ENCODE peak calls at places on chromosomes 12 and 14, in eight cellular contexts. O, X, Z, I, C, J, Q and G are unnamed samples.

GRCh38 chr14:30035361-30035760 is 107.7 kb upstream of the PRKD1 start:
- DNase-seq in I (no peak), Z (no peak), J (no peak), Q (no peak), X (no peak), O (no peak), C (no peak), G (no peak)

GRCh38 chr12:12612403-12612802 is 727 bp downstream of the CREBL2 start:
- DNase-seq in I (no peak), C (no peak), J (peak; percentile 2), O (peak; percentile 10), Q (no peak), X (no peak), Z (no peak), G (no peak)

GRCh38 chr14:33287204-33287603 is 348.5 kb downstream of the NPAS3 start:
- DNase-seq in X (no peak), Z (no peak), O (no peak), J (no peak), I (no peak), Q (no peak), C (no peak), G (no peak)

GRCh38 chr12:52903285-52903854 is 1.5 kb downstream of the KRT8 start:
- DNase-seq in Q (no peak), I (peak; percentile 79), X (peak; percentile 96), O (peak; percentile 80), J (no peak), C (peak; percentile 76), Z (peak; percentile 76), G (peak; percentile 92)

GRCh38 chr14:65656554-65656953 is 244.0 kb downstream of the FUT8 start:
- DNase-seq in I (no peak), C (no peak), J (no peak), X (no peak), Q (no peak), O (no peak), Z (no peak), G (no peak)

GRCh38 chr12:56293785-56294184 is 6.3 kb downstream of the CS start:
- DNase-seq in O (no peak), I (no peak), Z (peak; percentile 28), X (no peak), J (no peak), C (no peak), Q (no peak), G (no peak)

GRCh38 chr12:23585782-23586163 is 363.7 kb downstream of the SOX5 start:
- DNase-seq in Q (no peak), I (no peak), Z (no peak), J (no peak), X (peak; percentile 92), O (no peak), C (no peak), G (no peak)

GRCh38 chr14:40842816-40843215 is 763.9 kb upstream of the LRFN5 start:
- DNase-seq in Z (no peak), I (no peak), O (no peak), Q (no peak), C (no peak), J (no peak), X (no peak), G (no peak)

GRCh38 chr12:57280234-57281062 is 29.5 kb upstream of the STAC3 start:
- DNase-seq in Q (peak; percentile 79), J (peak; percentile 69), Z (peak; percentile 56), I (no peak), O (no peak), X (peak; percentile 81), C (no peak), G (no peak)

GRCh38 chr12:6773662-6774351 is 1.5 kb downstream of the LAG3 start:
- DNase-seq in C (no peak), X (peak; percentile 81), Z (no peak), Q (no peak), O (no peak), I (no peak), J (no peak), G (no peak)

GRCh38 chr12:54749191-54749818 is 101.1 kb upstream of the DCD start:
- DNase-seq in I (no peak), O (peak; percentile 21), C (no peak), X (no peak), Z (peak; percentile 23), J (peak; percentile 67), Q (peak; percentile 37), G (no peak)

GRCh38 chr14:30355431-30355913 is 203.5 kb upstream of the G2E3 start:
- DNase-seq in J (no peak), I (no peak), X (peak; percentile 51), Z (no peak), O (no peak), Q (no peak), C (no peak), G (no peak)

GRCh38 chr12:10098762-10099161 is at the start of gene CLEC1A:
- DNase-seq in I (no peak), J (no peak), O (no peak), X (peak; percentile 83), Z (no peak), C (peak; percentile 23), Q (no peak), G (no peak)

GRCh38 chr14:23660290-23661226 is 24.4 kb downstream of the DHRS2 start:
- DNase-seq in X (no peak), J (no peak), Q (no peak), O (no peak), C (no peak), I (no peak), Z (no peak), G (no peak)

GRCh38 chr12:56931474-56931978 is 2.7 kb downstream of the SDR9C7 start:
- DNase-seq in I (no peak), J (peak; percentile 74), Z (no peak), X (no peak), O (peak; percentile 16), Q (peak; percentile 19), C (no peak), G (peak; percentile 56)

GRCh38 chr12:80763874-80764273 is 47.2 kb downstream of the MYF5 start:
- DNase-seq in J (peak; percentile 59), I (no peak), X (peak; percentile 68), Z (no peak), Q (peak; percentile 39), O (peak; percentile 15), C (no peak), G (no peak)

GRCh38 chr12:25861226-25861625 is 97.3 kb upstream of the RASSF8 start:
- DNase-seq in I (no peak), Q (no peak), Z (no peak), J (no peak), C (no peak), X (no peak), O (no peak), G (no peak)

GRCh38 chr12:58886474-58886873 is 33.8 kb downstream of the LRIG3 start:
- DNase-seq in X (no peak), C (no peak), Z (no peak), Q (no peak), O (no peak), I (no peak), J (no peak), G (no peak)

GRCh38 chr12:94094700-94095099 is 53.7 kb upstream of the PLXNC1 start:
- DNase-seq in O (no peak), C (no peak), I (no peak), X (no peak), J (no peak), Q (no peak), Z (no peak), G (no peak)

GRCh38 chr12:100987552-100988277 is 193.1 kb downstream of the ANO4 start:
- DNase-seq in Z (no peak), X (peak; percentile 93), J (peak; percentile 79), Q (peak; percentile 19), I (no peak), C (no peak), O (peak; percentile 8), G (no peak)

DNA sequence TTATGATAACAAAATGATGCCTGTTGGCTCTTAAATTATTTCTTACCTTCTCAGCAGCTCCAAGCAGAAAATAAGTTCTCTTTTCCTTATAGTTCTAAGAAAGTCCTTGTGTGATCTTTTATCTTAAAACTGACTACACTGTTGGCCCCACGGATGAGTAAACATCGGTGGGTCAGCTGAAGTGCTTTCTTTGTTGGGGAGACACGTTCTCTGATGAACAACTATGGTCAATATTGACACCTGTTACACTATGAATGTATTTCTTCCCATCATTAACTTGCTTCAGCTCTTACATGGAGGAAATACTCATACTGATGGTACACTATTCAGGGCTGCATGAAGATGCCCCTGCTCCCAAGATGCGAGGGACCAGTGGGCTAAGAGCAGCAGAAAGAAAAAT is 110.8 kb upstream of the EEA1 start:
- DNase-seq in Z (no peak), Q (no peak), O (no peak), I (no peak), C (no peak), X (no peak), J (no peak), G (no peak)
- TF ChIP-seq CTCF in Z (no peak), Q (no peak), O (no peak), I (no peak), C (no peak), X (no peak), J (no peak), G (no peak)

DNA sequence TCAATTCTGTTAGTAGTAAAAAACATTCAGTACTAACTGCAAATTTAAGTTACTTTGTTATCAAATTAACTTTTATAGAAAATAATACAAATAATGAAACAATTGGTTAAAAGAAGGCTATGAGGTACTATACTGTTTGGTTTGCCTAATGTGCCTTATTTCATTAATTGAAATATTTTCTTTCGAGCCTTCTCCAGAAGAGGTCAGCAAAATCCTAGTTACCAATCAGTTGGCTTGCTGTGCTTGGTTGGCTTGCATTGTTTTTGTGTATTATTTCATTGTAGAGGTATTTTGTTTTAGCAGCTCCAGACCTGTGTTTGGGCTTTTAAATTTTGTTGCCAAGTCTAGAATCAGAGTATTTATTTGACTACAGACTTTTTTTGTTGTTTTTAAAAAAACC is 68.5 kb downstream of the AEBP2 start:
- DNase-seq in X (no peak), I (no peak), J (no peak), Q (no peak), C (no peak), O (no peak), Z (no peak), G (no peak)
- TF ChIP-seq CTCF in X (peak; percentile 34), I (peak; percentile 63), J (peak; percentile 24), Q (peak; percentile 13), C (peak; percentile 56), O (no peak), Z (peak; percentile 20), G (peak; percentile 58)

GRCh38 chr12:75086086-75087038 is 123.3 kb downstream of the KCNC2 start:
- DNase-seq in J (no peak), O (no peak), C (no peak), Z (no peak), Q (no peak), X (no peak), I (no peak), G (no peak)

GRCh38 chr12:75087656-75088055 is 122.0 kb downstream of the KCNC2 start:
- DNase-seq in J (no peak), C (no peak), X (peak; percentile 43), I (no peak), O (no peak), Z (no peak), Q (peak; percentile 13), G (no peak)
- TF ChIP-seq CTCF in J (peak; percentile 37), C (no peak), X (peak; percentile 52), I (no peak), O (peak; percentile 22), Z (peak; percentile 8), Q (peak; percentile 37), G (no peak)

DNA sequence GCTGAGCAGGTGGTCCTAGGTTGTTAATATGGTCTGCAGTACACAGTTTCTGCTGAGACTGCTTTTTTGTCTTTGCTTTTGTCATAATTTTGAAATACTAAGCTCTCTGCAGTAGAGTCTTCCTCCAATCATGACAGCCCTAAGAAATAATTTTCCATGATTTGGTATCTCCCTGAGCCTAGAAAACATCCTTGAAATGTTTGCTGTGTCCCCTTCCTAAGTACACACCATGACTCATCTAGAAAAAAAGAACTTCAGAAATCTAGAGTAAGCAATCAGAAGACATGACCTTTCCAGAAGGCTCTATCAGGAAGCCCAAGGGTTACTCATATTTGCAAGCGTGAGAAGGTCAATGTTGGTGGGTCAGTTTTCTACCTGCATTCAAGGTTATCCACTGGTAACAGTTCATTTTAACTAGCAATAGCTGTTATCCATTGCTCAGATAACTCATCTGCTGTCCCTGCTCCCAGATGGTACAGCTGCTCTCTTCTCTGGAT is 16.4 kb downstream of the DAD1 start:
- DNase-seq in I (no peak), J (no peak), O (no peak), Z (no peak), C (no peak), Q (no peak), X (no peak), G (no peak)
- TF ChIP-seq CTCF in I (no peak), J (no peak), O (no peak), Z (no peak), C (no peak), Q (no peak), X (no peak), G (no peak)